ENCODE peak calls at places on chromosomes 11 and 22, in six cellular contexts. G, E, Q, K, W and I are unnamed samples.
A peak's percentile ranks its signal among the peaks of the same experiment; 100 is the strongest.

GRCh38 chr11:124839972-124840621 is 25.1 kb upstream of the ROBO3 start:
- DNase-seq in G (no peak), K (no peak), E (no peak), Q (no peak), W (no peak), I (no peak)

GRCh38 chr22:47000888-47001287 is 238.4 kb downstream of the TBC1D22A start:
- DNase-seq in Q (no peak), K (no peak), E (no peak), G (no peak), W (no peak), I (no peak)

GRCh38 chr22:42934338-42934737 is 77.3 kb upstream of the ARFGAP3 start:
- DNase-seq in Q (no peak), W (no peak), G (no peak), E (peak; percentile 9), K (no peak), I (no peak)

GRCh38 chr22:31122196-31122531 is 602 bp upstream of the INPP5J start:
- DNase-seq in K (no peak), G (no peak), E (no peak), W (no peak), Q (no peak), I (no peak)

GRCh38 chr22:21937041-21937820 is 15.4 kb downstream of the PPM1F start:
- DNase-seq in K (peak; percentile 53), Q (no peak), W (peak; percentile 73), E (no peak), G (no peak), I (peak; percentile 43)

GRCh38 chr11:1502168-1502955 is 15.8 kb upstream of the MOB2 start:
- DNase-seq in Q (no peak), G (no peak), W (no peak), K (no peak), E (no peak), I (no peak)

GRCh38 chr22:49871482-49871881 is 17.8 kb downstream of the ZBED4 start:
- DNase-seq in K (no peak), E (no peak), Q (no peak), W (no peak), G (no peak), I (no peak)

GRCh38 chr11:115784796-115785521 is 280.7 kb upstream of the CADM1 start:
- DNase-seq in G (no peak), W (no peak), E (no peak), K (no peak), Q (no peak), I (peak; percentile 8)

GRCh38 chr11:1751521-1751921 is 1.1 kb upstream of the IFITM10 start:
- DNase-seq in G (no peak), E (no peak), W (no peak), Q (no peak), K (no peak), I (no peak)

GRCh38 chr11:110345756-110346155 is 49.3 kb upstream of the RDX start:
- DNase-seq in E (no peak), Q (no peak), K (no peak), G (no peak), W (no peak), I (no peak)

GRCh38 chr11:125433454-125434121 is 62.5 kb downstream of the FEZ1 start:
- DNase-seq in E (no peak), G (no peak), Q (peak; percentile 28), W (peak; percentile 31), K (peak; percentile 83), I (peak; percentile 40)

GRCh38 chr11:62398011-62398994 is 20.5 kb upstream of the SCGB1A1 start:
- DNase-seq in K (no peak), G (no peak), W (peak; percentile 52), E (no peak), Q (no peak), I (no peak)